ENCODE peak calls at places on chromosome 21, in five cellular contexts. One of them, this sample, is unnamed.

GRCh38 chr21:32604484-32604883 is 7.7 kb downstream of the CFAP298 start:
- DNase-seq in CD4-positive, alpha-beta T cell: no peak
- DNase-seq in GM23248: no peak
- DNase-seq in cardiac muscle cell: no peak
- DNase-seq in fibroblast of lung: no peak
- DNase-seq in this sample: no peak

GRCh38 chr21:34340062-34340461 is 23.7 kb upstream of the KCNE2 start:
- DNase-seq in CD4-positive, alpha-beta T cell: no peak
- DNase-seq in cardiac muscle cell: no peak
- DNase-seq in GM23248: no peak
- DNase-seq in fibroblast of lung: no peak
- DNase-seq in this sample: no peak

GRCh38 chr21:33824156-33824941 is 91.3 kb downstream of the ATP5PO start:
- DNase-seq in fibroblast of lung: no peak
- DNase-seq in cardiac muscle cell: no peak
- DNase-seq in CD4-positive, alpha-beta T cell: no peak
- DNase-seq in GM23248: no peak
- DNase-seq in this sample: no peak

GRCh38 chr21:45524756-45525152 is 17.5 kb downstream of the SLC19A1 start:
- DNase-seq in fibroblast of lung: no peak
- DNase-seq in GM23248: no peak
- DNase-seq in CD4-positive, alpha-beta T cell: no peak
- DNase-seq in cardiac muscle cell: no peak
- DNase-seq in this sample: peak

GRCh38 chr21:35400233-35400939 is 351.3 kb upstream of the RUNX1 start:
- DNase-seq in CD4-positive, alpha-beta T cell: peak
- DNase-seq in GM23248: peak
- DNase-seq in cardiac muscle cell: peak
- DNase-seq in fibroblast of lung: peak
- DNase-seq in this sample: peak

GRCh38 chr21:17679002-17679600 is 66.4 kb upstream of the BTG3 start:
- DNase-seq in CD4-positive, alpha-beta T cell: no peak
- DNase-seq in fibroblast of lung: peak
- DNase-seq in GM23248: peak
- DNase-seq in cardiac muscle cell: peak
- DNase-seq in this sample: no peak

GRCh38 chr21:15539376-15539775 is 190.4 kb upstream of the USP25 start:
- DNase-seq in GM23248: no peak
- DNase-seq in fibroblast of lung: no peak
- DNase-seq in CD4-positive, alpha-beta T cell: no peak
- DNase-seq in cardiac muscle cell: no peak
- DNase-seq in this sample: no peak

GRCh38 chr21:17921579-17922530 is 102.7 kb upstream of the C21orf91 start:
- DNase-seq in GM23248: peak
- DNase-seq in cardiac muscle cell: peak
- DNase-seq in CD4-positive, alpha-beta T cell: no peak
- DNase-seq in fibroblast of lung: peak
- DNase-seq in this sample: no peak

GRCh38 chr21:38538353-38538752 is 40.1 kb upstream of the ERG start:
- DNase-seq in cardiac muscle cell: no peak
- DNase-seq in CD4-positive, alpha-beta T cell: no peak
- DNase-seq in GM23248: no peak
- DNase-seq in fibroblast of lung: no peak
- DNase-seq in this sample: no peak

GRCh38 chr21:38787461-38788274 is 18.1 kb upstream of the ETS2 start:
- DNase-seq in CD4-positive, alpha-beta T cell: no peak
- DNase-seq in fibroblast of lung: peak
- DNase-seq in GM23248: peak
- DNase-seq in cardiac muscle cell: no peak
- DNase-seq in this sample: no peak

GRCh38 chr21:38297193-38297592 is 40.4 kb downstream of the KCNJ15 start:
- DNase-seq in fibroblast of lung: peak
- DNase-seq in GM23248: peak
- DNase-seq in CD4-positive, alpha-beta T cell: no peak
- DNase-seq in cardiac muscle cell: no peak
- DNase-seq in this sample: no peak

GRCh38 chr21:44454747-44455523 is at the start of gene LRRC3:
- DNase-seq in fibroblast of lung: peak
- DNase-seq in GM23248: peak
- DNase-seq in CD4-positive, alpha-beta T cell: peak
- DNase-seq in cardiac muscle cell: peak
- DNase-seq in this sample: peak

GRCh38 chr21:19246018-19246417 is 842.4 kb upstream of the TMPRSS15 start:
- DNase-seq in fibroblast of lung: no peak
- DNase-seq in GM23248: no peak
- DNase-seq in CD4-positive, alpha-beta T cell: no peak
- DNase-seq in cardiac muscle cell: no peak
- DNase-seq in this sample: no peak

GRCh38 chr21:38438476-38438893 is 59.8 kb downstream of the ERG start:
- DNase-seq in fibroblast of lung: peak
- DNase-seq in CD4-positive, alpha-beta T cell: no peak
- DNase-seq in GM23248: peak
- DNase-seq in cardiac muscle cell: peak
- DNase-seq in this sample: no peak

GRCh38 chr21:44929799-44930542 is 9.3 kb upstream of the ITGB2 start:
- DNase-seq in GM23248: no peak
- DNase-seq in cardiac muscle cell: no peak
- DNase-seq in fibroblast of lung: no peak
- DNase-seq in CD4-positive, alpha-beta T cell: no peak
- DNase-seq in this sample: no peak

GRCh38 chr21:35559881-35560280 is 500.4 kb downstream of the SETD4 start:
- DNase-seq in CD4-positive, alpha-beta T cell: no peak
- DNase-seq in GM23248: peak
- DNase-seq in fibroblast of lung: peak
- DNase-seq in cardiac muscle cell: peak
- DNase-seq in this sample: no peak

GRCh38 chr21:14070049-14070893 is 140.5 kb downstream of the LIPI start:
- DNase-seq in CD4-positive, alpha-beta T cell: no peak
- DNase-seq in fibroblast of lung: no peak
- DNase-seq in GM23248: no peak
- DNase-seq in cardiac muscle cell: no peak
- DNase-seq in this sample: no peak

GRCh38 chr21:35223480-35224156 is 174.5 kb upstream of the RUNX1 start:
- DNase-seq in cardiac muscle cell: no peak
- DNase-seq in GM23248: no peak
- DNase-seq in CD4-positive, alpha-beta T cell: no peak
- DNase-seq in fibroblast of lung: no peak
- DNase-seq in this sample: no peak

GRCh38 chr21:33414068-33414467 is 10.9 kb downstream of the IFNGR2 start:
- DNase-seq in GM23248: no peak
- DNase-seq in CD4-positive, alpha-beta T cell: no peak
- DNase-seq in fibroblast of lung: no peak
- DNase-seq in cardiac muscle cell: no peak
- DNase-seq in this sample: no peak

GRCh38 chr21:35484856-35485255 is 435.8 kb upstream of the RUNX1 start:
- DNase-seq in fibroblast of lung: no peak
- DNase-seq in CD4-positive, alpha-beta T cell: no peak
- DNase-seq in GM23248: no peak
- DNase-seq in cardiac muscle cell: no peak
- DNase-seq in this sample: no peak

DNA sequence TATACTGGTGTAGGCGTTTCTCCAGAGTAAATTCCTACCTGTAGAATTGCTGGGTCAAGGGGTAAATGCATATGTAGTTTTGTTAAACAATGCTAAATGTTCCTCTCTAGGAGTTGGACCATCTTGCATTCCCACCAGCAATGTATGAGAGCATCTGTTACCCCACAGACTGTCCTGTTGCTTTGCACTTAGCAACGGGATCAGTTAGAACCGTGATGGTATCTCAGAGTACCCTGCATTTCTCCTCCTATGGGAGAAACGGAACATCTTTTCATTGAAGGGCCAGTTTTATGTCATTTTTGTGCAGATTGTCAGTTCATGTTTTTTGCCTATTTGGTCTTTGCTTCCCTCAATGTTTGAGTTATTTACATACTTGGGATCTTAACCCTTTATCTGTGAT is 18.0 kb upstream of the RIPPLY3 start:
- DNase-seq in fibroblast of lung: no peak
- DNase-seq in GM23248: no peak
- DNase-seq in CD4-positive, alpha-beta T cell: no peak
- DNase-seq in cardiac muscle cell: no peak
- DNase-seq in this sample: no peak
- H3K27ac ChIP-seq in fibroblast of lung: no peak
- H3K27ac ChIP-seq in GM23248: peak
- H3K27ac ChIP-seq in CD4-positive, alpha-beta T cell: no peak
- H3K27ac ChIP-seq in cardiac muscle cell: no peak
- H3K27ac ChIP-seq in this sample: no peak

DNA sequence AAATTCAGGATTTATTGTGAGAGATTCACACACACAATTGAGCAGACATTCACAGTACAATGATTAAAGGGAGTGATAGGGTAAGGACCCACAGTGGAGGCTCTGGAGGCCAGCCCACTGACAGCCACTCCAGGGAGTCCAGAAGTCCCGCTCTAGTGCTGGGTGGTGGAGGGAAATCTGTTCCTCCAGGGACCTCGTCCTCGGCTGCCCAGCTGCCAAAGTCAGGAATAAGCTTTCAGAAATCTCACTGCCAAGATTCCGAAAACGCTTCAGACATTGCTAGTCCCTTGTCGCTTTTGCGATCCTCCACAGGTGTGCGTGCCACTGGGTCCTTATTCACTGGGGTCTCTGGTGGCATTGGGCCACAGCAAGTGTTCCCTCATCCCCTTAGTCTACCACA is 2.3 kb downstream of the MX1 start:
- DNase-seq in cardiac muscle cell: no peak
- DNase-seq in GM23248: no peak
- DNase-seq in CD4-positive, alpha-beta T cell: no peak
- DNase-seq in fibroblast of lung: no peak
- DNase-seq in this sample: no peak
- H3K27ac ChIP-seq in cardiac muscle cell: no peak
- H3K27ac ChIP-seq in GM23248: no peak
- H3K27ac ChIP-seq in CD4-positive, alpha-beta T cell: no peak
- H3K27ac ChIP-seq in fibroblast of lung: no peak
- H3K27ac ChIP-seq in this sample: no peak

GRCh38 chr21:41846033-41846317 is 33.2 kb downstream of the PRDM15 start:
- DNase-seq in GM23248: no peak
- DNase-seq in fibroblast of lung: no peak
- DNase-seq in CD4-positive, alpha-beta T cell: no peak
- DNase-seq in cardiac muscle cell: no peak
- DNase-seq in this sample: no peak
- H3K27ac ChIP-seq in GM23248: no peak
- H3K27ac ChIP-seq in fibroblast of lung: no peak
- H3K27ac ChIP-seq in CD4-positive, alpha-beta T cell: no peak
- H3K27ac ChIP-seq in cardiac muscle cell: peak
- H3K27ac ChIP-seq in this sample: no peak

DNA sequence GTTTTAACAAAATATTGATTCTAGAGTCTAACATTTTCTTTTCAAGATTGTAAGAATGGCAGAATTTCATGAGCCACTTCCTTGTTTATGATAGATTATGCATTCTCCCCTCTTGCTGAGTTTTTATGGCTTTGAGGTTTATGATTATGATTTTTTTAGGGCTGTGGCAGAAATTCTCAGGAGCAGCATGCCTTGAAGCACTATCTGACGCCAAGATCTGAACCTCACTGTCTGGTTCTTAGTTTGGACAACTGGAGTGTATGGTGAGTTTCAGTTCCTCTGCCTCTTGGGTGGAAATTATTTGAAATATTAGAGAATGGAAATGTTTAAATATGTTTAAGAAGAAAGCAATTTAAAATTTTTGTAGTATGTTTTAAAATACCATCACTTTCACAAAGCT is 10.2 kb downstream of the USP16 start:
- DNase-seq in CD4-positive, alpha-beta T cell: no peak
- DNase-seq in GM23248: no peak
- DNase-seq in fibroblast of lung: no peak
- DNase-seq in cardiac muscle cell: no peak
- DNase-seq in this sample: no peak
- H3K27ac ChIP-seq in CD4-positive, alpha-beta T cell: no peak
- H3K27ac ChIP-seq in GM23248: no peak
- H3K27ac ChIP-seq in fibroblast of lung: no peak
- H3K27ac ChIP-seq in cardiac muscle cell: no peak
- H3K27ac ChIP-seq in this sample: no peak

DNA sequence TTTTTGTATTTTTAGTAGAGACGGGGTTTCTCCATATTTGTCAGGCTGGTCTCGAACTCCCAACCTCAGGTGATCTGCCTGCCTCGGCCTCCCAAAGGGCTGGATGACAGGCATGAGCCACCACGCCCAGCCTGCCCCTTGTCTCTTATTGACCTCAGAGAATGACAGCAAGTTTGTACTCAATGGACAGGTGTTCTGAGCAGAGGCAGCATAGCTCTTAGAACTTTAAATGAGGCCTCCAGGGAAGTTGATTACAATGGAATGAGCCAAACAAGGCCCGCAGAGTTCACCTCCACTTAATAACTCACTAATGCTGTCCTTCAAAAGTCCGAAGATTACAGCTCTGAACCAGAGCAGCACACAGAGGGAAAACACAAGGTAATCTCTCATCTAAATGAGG is 10.9 kb downstream of the TMPRSS2 start:
- DNase-seq in fibroblast of lung: no peak
- DNase-seq in cardiac muscle cell: no peak
- DNase-seq in GM23248: no peak
- DNase-seq in CD4-positive, alpha-beta T cell: no peak
- DNase-seq in this sample: no peak
- H3K27ac ChIP-seq in fibroblast of lung: no peak
- H3K27ac ChIP-seq in cardiac muscle cell: no peak
- H3K27ac ChIP-seq in GM23248: no peak
- H3K27ac ChIP-seq in CD4-positive, alpha-beta T cell: no peak
- H3K27ac ChIP-seq in this sample: peak

This sample was measured in Peyer's patch.